ENCODE peak calls at places on chromosomes 4 and X, in eight cellular contexts. X is ovary, O is iPS DF 6.9, Z is HFF-Myc, F is neural progenitor cell, H is skeletal muscle cell, U is BE2C, K is pancreas. W is an unnamed sample.

GRCh38 chr4:7423801-7424552 is 10.8 kb downstream of the PSAPL1 start:
- DNase-seq in X (peak), O (no peak), Z (no peak), F (no peak), H (no peak), U (peak), K (peak), W (no peak)

GRCh38 chr4:128810331-128810870 is 901 bp downstream of the JADE1 start:
- DNase-seq in X (peak), O (no peak), Z (no peak), F (peak), H (no peak), U (peak), K (no peak), W (no peak)

GRCh38 chr4:60089546-60090273 is 1110.4 kb upstream of the ADGRL3 start:
- DNase-seq in X (no peak), O (no peak), Z (no peak), F (no peak), H (no peak), U (no peak), K (no peak), W (no peak)

GRCh38 chr4:67087897-67088296 is 457.4 kb downstream of the CENPC start:
- DNase-seq in X (no peak), O (peak), Z (no peak), F (peak), H (no peak), U (peak), K (peak), W (no peak)

GRCh38 chr4:68076194-68076593 is 53.5 kb downstream of the TMPRSS11F start:
- DNase-seq in X (no peak), O (no peak), Z (no peak), F (no peak), H (no peak), U (no peak), K (no peak), W (no peak)

GRCh38 chr4:105058177-105058812 is 88.4 kb upstream of the TET2 start:
- DNase-seq in X (no peak), O (no peak), Z (no peak), F (no peak), H (peak), U (no peak), K (no peak), W (peak)

GRCh38 chr4:120948382-120948781 is 25.9 kb upstream of the PRDM5 start:
- DNase-seq in X (no peak), O (no peak), Z (no peak), F (no peak), H (no peak), U (peak), K (no peak), W (no peak)

GRCh38 chr4:12852338-12853307 is 631.5 kb downstream of the RAB28 start:
- DNase-seq in X (no peak), O (peak), Z (peak), F (peak), H (peak), U (no peak), K (no peak), W (peak)

GRCh38 chr4:13548059-13548983 is 4.0 kb upstream of the NKX3-2 start:
- DNase-seq in X (no peak), O (no peak), Z (no peak), F (peak), H (no peak), U (no peak), K (no peak), W (no peak)

GRCh38 chr4:26873391-26874026 is 12.9 kb downstream of the STIM2 start:
- DNase-seq in X (no peak), O (no peak), Z (no peak), F (no peak), H (no peak), U (no peak), K (no peak), W (no peak)

GRCh38 chrX:101359966-101360365 is 11.4 kb upstream of the TIMM8A start:
- DNase-seq in X (no peak), O (no peak), Z (no peak), F (no peak), H (no peak), U (no peak), K (no peak), W (no peak)

GRCh38 chr4:10605746-10606482 is 78.7 kb downstream of the CLNK start:
- DNase-seq in X (no peak), O (no peak), Z (peak), F (no peak), H (no peak), U (no peak), K (no peak), W (no peak)

GRCh38 chrX:85620466-85620865 is 241.0 kb upstream of the POF1B start:
- DNase-seq in X (no peak), O (no peak), Z (no peak), F (no peak), H (no peak), U (no peak), K (no peak), W (no peak)

GRCh38 chr4:55910140-55910539 is 38.6 kb upstream of the CEP135 start:
- DNase-seq in X (no peak), O (no peak), Z (no peak), F (no peak), H (no peak), U (no peak), K (no peak), W (no peak)

GRCh38 chr4:165464813-165465381 is 86.1 kb downstream of the CPE start:
- DNase-seq in X (no peak), O (no peak), Z (peak), F (peak), H (no peak), U (peak), K (no peak), W (no peak)

GRCh38 chr4:157819693-157820464 is 352.9 kb downstream of the GASK1B start:
- DNase-seq in X (no peak), O (no peak), Z (no peak), F (no peak), H (no peak), U (no peak), K (no peak), W (no peak)

GRCh38 chrX:114580336-114580735 is 3.5 kb upstream of the HTR2C start:
- DNase-seq in X (no peak), O (no peak), Z (no peak), F (peak), H (no peak), U (no peak), K (no peak), W (no peak)

GRCh38 chr4:166277406-166277805 is 404.4 kb downstream of the TLL1 start:
- DNase-seq in X (no peak), O (no peak), Z (no peak), F (no peak), H (peak), U (no peak), K (no peak), W (no peak)

GRCh38 chr4:16765549-16765948 is 132.9 kb downstream of the LDB2 start:
- DNase-seq in X (no peak), O (no peak), Z (no peak), F (no peak), H (no peak), U (no peak), K (no peak), W (no peak)

GRCh38 chr4:108830509-108831244 is 67.8 kb upstream of the ETNPPL start:
- DNase-seq in X (no peak), O (no peak), Z (no peak), F (no peak), H (peak), U (peak), K (no peak), W (peak)

GRCh38 chr4:15410750-15411149 is 17.1 kb upstream of the C1QTNF7 start:
- DNase-seq in X (no peak), O (no peak), Z (no peak), F (no peak), H (no peak), U (no peak), K (no peak), W (no peak)

GRCh38 chr4:111871802-111872201 is 273.5 kb upstream of the FAM241A start:
- DNase-seq in X (no peak), O (no peak), Z (no peak), F (no peak), H (no peak), U (no peak), K (no peak), W (no peak)

DNA sequence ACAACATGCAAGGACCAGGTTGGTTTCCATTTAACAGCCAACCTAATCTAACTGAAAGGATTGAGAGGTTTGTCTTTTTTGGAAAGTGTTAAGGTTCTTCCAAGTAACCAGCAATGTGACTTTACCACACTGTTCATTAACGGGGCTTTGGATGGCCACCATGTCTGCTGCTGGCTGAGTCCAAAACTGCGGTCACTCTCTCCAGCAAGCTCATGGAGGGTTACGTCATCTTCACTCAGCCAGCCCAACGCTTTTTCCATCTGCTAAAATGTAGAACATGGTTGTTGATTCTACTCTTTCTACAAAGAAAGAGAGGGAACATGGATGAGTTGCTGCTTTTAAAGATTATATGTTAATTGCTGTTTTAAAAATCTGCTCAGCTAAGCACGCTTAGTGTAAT is 11.0 kb downstream of the PKD2 start:
- DNase-seq in X (no peak), O (no peak), Z (no peak), F (no peak), H (no peak), U (no peak), K (no peak), W (no peak)
- H3K4me3 ChIP-seq in X (no peak), O (no peak), Z (peak), F (no peak), H (no peak), U (no peak), K (no peak), W (no peak)

GRCh38 chr4:77762531-77762930 is 56.6 kb downstream of the CNOT6L start:
- DNase-seq in X (no peak), O (no peak), Z (no peak), F (no peak), H (no peak), U (no peak), K (no peak), W (no peak)
- H3K4me3 ChIP-seq in X (no peak), O (no peak), Z (no peak), F (no peak), H (no peak), U (no peak), K (no peak), W (no peak)

GRCh38 chr4:57044279-57044678 is 65.6 kb downstream of the POLR2B start:
- DNase-seq in X (no peak), O (no peak), Z (peak), F (no peak), H (no peak), U (no peak), K (no peak), W (no peak)
- H3K4me3 ChIP-seq in X (no peak), O (no peak), Z (no peak), F (no peak), H (no peak), U (no peak), K (no peak), W (no peak)

GRCh38 chr4:70839537-70840093 is at the start of gene GRSF1:
- DNase-seq in X (peak), O (peak), Z (peak), F (peak), H (peak), U (peak), K (peak), W (no peak)

GRCh38 chr4:70836081-70836480 is 3.6 kb downstream of the GRSF1 start:
- DNase-seq in X (no peak), O (no peak), Z (no peak), F (no peak), H (no peak), U (no peak), K (no peak), W (no peak)

GRCh38 chr4:70841951-70842350 is 2.3 kb upstream of the GRSF1 start:
- DNase-seq in X (no peak), O (no peak), Z (no peak), F (no peak), H (no peak), U (no peak), K (no peak), W (no peak)

GRCh38 chr4:70838972-70839536 is 636 bp downstream of the GRSF1 start:
- DNase-seq in X (peak), O (no peak), Z (no peak), F (peak), H (no peak), U (peak), K (peak), W (no peak)

GRCh38 chr4:70838400-70838971 is 1.2 kb downstream of the GRSF1 start:
- DNase-seq in X (no peak), O (no peak), Z (no peak), F (no peak), H (no peak), U (peak), K (no peak), W (no peak)
- H3K4me3 ChIP-seq in X (peak), O (peak), Z (peak), F (peak), H (peak), U (peak), K (peak), W (peak)

GRCh38 chr4:152278505-152279301 is 257.2 kb downstream of the FBXW7 start:
- DNase-seq in X (no peak), O (no peak), Z (no peak), F (no peak), H (no peak), U (peak), K (no peak), W (no peak)

GRCh38 chr4:152281211-152281610 is 254.7 kb downstream of the FBXW7 start:
- DNase-seq in X (no peak), O (no peak), Z (no peak), F (no peak), H (no peak), U (no peak), K (no peak), W (no peak)

GRCh38 chr4:152278172-152278504 is 257.8 kb downstream of the FBXW7 start:
- DNase-seq in X (no peak), O (no peak), Z (no peak), F (no peak), H (no peak), U (no peak), K (no peak), W (no peak)

GRCh38 chr4:152281822-152282221 is 254.1 kb downstream of the FBXW7 start:
- DNase-seq in X (no peak), O (no peak), Z (no peak), F (no peak), H (no peak), U (no peak), K (no peak), W (no peak)

DNA sequence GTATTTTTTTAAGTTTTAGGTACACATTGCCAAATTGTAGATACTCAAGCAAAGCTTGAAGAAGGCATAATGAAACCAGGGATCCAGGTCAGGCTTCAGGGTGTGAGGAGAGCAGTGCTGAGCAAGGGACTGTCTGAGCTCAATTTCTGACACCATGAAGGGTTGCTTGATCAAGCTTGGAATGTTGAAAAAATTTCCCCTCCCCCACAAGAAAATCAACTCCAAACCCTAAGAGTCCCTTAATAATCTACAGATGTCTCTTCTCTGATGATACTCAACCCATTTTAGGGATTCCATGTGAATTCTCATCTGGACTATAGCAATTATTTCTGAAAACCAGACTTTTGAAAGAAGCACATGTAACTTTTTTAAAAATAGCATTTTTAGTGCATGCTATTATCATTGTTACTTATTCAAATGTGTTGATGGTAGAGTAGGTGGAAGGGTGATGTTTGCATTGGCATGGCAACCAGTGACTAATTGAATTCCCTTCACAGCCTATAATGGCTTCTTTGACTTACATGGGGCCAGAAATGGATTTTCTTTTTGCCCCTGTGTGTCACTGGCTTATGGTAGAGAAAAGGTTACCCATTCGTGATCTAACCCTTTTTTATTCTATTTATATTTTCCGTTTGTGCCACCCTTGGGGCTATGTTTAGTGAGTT is 252.0 kb downstream of the FBXW7 start:
- DNase-seq in X (no peak), O (no peak), Z (no peak), F (no peak), H (no peak), U (no peak), K (no peak), W (no peak)
- H3K4me3 ChIP-seq in X (no peak), O (no peak), Z (no peak), F (no peak), H (no peak), U (no peak), K (no peak), W (no peak)

DNA sequence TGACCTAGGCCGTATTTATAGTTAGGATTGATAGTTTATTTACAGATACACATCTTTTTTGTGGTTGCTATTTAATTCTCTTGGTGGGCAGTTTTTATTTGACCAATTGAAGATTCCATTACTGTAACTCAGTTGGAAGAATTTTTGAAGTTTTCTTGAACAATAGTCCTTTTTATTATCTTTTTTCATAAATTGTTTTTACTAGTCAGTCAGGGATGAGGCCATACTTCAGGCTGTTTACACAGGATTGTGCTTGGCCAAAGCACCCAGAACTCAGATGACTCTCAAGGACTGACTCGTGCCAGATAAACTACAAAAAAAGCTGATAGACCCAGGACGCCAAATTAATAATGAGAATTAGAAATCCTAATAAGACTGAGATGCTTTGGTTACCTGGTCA is 7.0 kb downstream of the HERC3 start:
- DNase-seq in X (no peak), O (no peak), Z (no peak), F (no peak), H (no peak), U (no peak), K (no peak), W (no peak)
- H3K4me3 ChIP-seq in X (no peak), O (no peak), Z (no peak), F (no peak), H (no peak), U (no peak), K (no peak), W (no peak)

DNA sequence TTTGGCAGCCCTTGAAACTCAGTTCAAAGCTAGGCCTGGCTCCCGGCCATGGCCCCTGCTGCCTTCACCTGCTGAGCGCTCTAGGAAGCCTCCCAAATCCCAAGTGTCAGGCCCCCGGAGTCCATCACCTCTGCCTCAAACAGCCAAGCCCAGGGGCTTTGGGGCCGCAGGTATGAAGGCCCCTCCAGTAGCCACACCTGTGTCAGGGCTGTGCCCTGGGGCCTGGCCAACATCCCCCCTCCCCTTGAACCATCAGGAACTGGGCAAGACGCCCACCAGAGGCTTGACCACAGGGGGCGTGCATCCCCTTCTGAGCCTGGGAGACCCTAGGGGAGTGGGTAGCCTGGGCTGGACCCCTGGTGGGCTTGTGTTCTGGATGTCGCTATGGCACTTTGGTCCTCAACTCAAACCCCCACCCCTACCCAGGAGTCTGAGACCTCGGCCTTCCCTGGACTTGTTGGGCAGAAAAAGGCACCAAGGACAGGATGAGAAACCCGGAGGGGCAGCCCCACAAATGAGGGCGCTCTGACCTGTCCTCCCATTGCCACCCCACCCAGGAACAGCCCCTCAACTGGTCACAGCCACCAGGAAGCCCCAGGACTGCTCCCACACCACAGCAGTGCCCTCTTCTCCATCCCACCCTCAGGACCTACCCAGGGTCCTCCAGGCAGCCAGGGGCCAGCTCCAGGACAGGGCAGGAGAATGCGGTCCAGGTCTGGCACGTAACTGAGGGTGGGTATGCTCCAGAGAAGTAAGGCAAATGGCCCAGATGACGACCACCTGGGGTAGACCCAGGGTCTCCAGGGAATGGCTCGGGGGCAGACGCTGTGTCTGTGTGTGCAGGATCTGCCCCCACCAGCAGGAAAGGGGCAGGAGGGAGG is 4.2 kb upstream of the SLBP start:
- DNase-seq in X (peak), O (no peak), Z (no peak), F (no peak), H (no peak), U (no peak), K (peak), W (no peak)
- H3K4me3 ChIP-seq in X (no peak), O (no peak), Z (no peak), F (no peak), H (no peak), U (no peak), K (no peak), W (no peak)

GRCh38 chr4:110640608-110641007 is 17.7 kb upstream of the PITX2 start:
- DNase-seq in X (no peak), O (no peak), Z (no peak), F (peak), H (no peak), U (no peak), K (no peak), W (no peak)
- H3K4me3 ChIP-seq in X (no peak), O (no peak), Z (no peak), F (peak), H (no peak), U (no peak), K (no peak), W (no peak)

GRCh38 chrX:136779346-136779781 is 1.4 kb downstream of the ARHGEF6 start:
- DNase-seq in X (no peak), O (no peak), Z (no peak), F (no peak), H (no peak), U (no peak), K (no peak), W (no peak)
- H3K4me3 ChIP-seq in X (peak), O (no peak), Z (peak), F (no peak), H (no peak), U (no peak), K (no peak), W (no peak)

W was measured in retinal pigment epithelial cell.